ENCODE peak calls at places on chromosomes 7 and 10, in four cellular contexts. One of them, this sample, is unnamed. For H3K4me1, the result is how much of the 10 kb centered on the place peaks cover.

GRCh38 chr7:4724648-4725013 is 42.5 kb downstream of the FOXK1 start:
- DNase-seq in mammary epithelial cell: peak
- DNase-seq in left ventricle myocardium inferior: no peak
- DNase-seq in HCT116: no peak
- DNase-seq in this sample: no peak

GRCh38 chr7:4714767-4715384 is 32.8 kb downstream of the FOXK1 start:
- DNase-seq in HCT116: no peak
- DNase-seq in mammary epithelial cell: no peak
- DNase-seq in left ventricle myocardium inferior: no peak
- DNase-seq in this sample: no peak

GRCh38 chr10:94125856-94126255 is 132.1 kb downstream of the PLCE1 start:
- DNase-seq in left ventricle myocardium inferior: no peak
- DNase-seq in HCT116: no peak
- DNase-seq in mammary epithelial cell: no peak
- DNase-seq in this sample: no peak

GRCh38 chr10:92014620-92015019 is 91.0 kb downstream of the BTAF1 start:
- DNase-seq in HCT116: no peak
- DNase-seq in mammary epithelial cell: no peak
- DNase-seq in left ventricle myocardium inferior: no peak
- DNase-seq in this sample: no peak

GRCh38 chr7:24907311-24907886 is 72.6 kb downstream of the OSBPL3 start:
- DNase-seq in left ventricle myocardium inferior: no peak
- DNase-seq in mammary epithelial cell: peak
- DNase-seq in HCT116: peak
- DNase-seq in this sample: no peak

GRCh38 chr7:45080958-45081669 is 7.7 kb downstream of the NACAD start:
- DNase-seq in mammary epithelial cell: no peak
- DNase-seq in left ventricle myocardium inferior: no peak
- DNase-seq in HCT116: no peak
- DNase-seq in this sample: no peak

GRCh38 chr10:123390874-123391273 is 236.7 kb downstream of the BUB3 start:
- DNase-seq in mammary epithelial cell: no peak
- DNase-seq in HCT116: no peak
- DNase-seq in left ventricle myocardium inferior: no peak
- DNase-seq in this sample: no peak

GRCh38 chr10:48697091-48697490 is 12.4 kb downstream of the WDFY4 start:
- DNase-seq in left ventricle myocardium inferior: no peak
- DNase-seq in mammary epithelial cell: no peak
- DNase-seq in HCT116: no peak
- DNase-seq in this sample: no peak

GRCh38 chr10:110387983-110388681 is 83.4 kb upstream of the SMNDC1 start:
- DNase-seq in HCT116: no peak
- DNase-seq in mammary epithelial cell: no peak
- DNase-seq in left ventricle myocardium inferior: no peak
- DNase-seq in this sample: no peak

GRCh38 chr7:112358456-112358855 is 91.8 kb upstream of the IFRD1 start:
- DNase-seq in mammary epithelial cell: peak
- DNase-seq in left ventricle myocardium inferior: no peak
- DNase-seq in HCT116: no peak
- DNase-seq in this sample: no peak

GRCh38 chr10:43244783-43245182 is 22.1 kb downstream of the RASGEF1A start:
- DNase-seq in left ventricle myocardium inferior: no peak
- DNase-seq in HCT116: no peak
- DNase-seq in mammary epithelial cell: no peak
- DNase-seq in this sample: no peak

GRCh38 chr10:34314457-34314856 is 500.6 kb downstream of the PARD3 start:
- DNase-seq in HCT116: no peak
- DNase-seq in left ventricle myocardium inferior: no peak
- DNase-seq in mammary epithelial cell: no peak
- DNase-seq in this sample: no peak

GRCh38 chr7:43294080-43294630 is 181.7 kb downstream of the HECW1 start:
- DNase-seq in mammary epithelial cell: peak
- DNase-seq in left ventricle myocardium inferior: no peak
- DNase-seq in HCT116: peak
- DNase-seq in this sample: no peak

GRCh38 chr10:100571069-100571817 is 35.5 kb downstream of the HIF1AN start:
- DNase-seq in mammary epithelial cell: no peak
- DNase-seq in HCT116: no peak
- DNase-seq in left ventricle myocardium inferior: no peak
- DNase-seq in this sample: no peak

GRCh38 chr10:17216217-17216900 is 11.7 kb upstream of the VIM start:
- DNase-seq in mammary epithelial cell: peak
- DNase-seq in HCT116: peak
- DNase-seq in left ventricle myocardium inferior: no peak
- DNase-seq in this sample: no peak
- H3K4me1 ChIP-seq in mammary epithelial cell: under half
- H3K4me1 ChIP-seq in HCT116: under half
- H3K4me1 ChIP-seq in left ventricle myocardium inferior: under half
- H3K4me1 ChIP-seq in this sample: under half

DNA sequence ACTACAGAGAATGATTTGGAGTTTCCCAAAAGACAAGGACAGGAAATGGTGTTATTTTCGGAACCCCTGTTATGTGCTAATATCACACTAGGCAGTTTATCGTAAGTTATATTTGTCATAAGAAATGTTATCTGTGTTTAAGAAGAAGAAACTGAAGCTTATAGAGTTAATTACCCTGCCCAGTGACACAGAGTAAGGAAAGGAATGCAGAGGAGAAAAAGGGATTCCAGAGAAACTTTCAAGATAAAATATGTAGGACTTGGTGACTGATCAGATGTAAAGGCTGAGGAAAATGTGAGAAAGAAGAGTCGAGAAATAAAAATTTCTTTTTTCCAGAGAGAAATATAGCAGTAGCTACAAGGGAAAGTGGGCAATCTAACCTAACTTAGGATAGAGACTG is 63.5 kb upstream of the ZNF746 start:
- DNase-seq in HCT116: no peak
- DNase-seq in left ventricle myocardium inferior: no peak
- DNase-seq in mammary epithelial cell: no peak
- DNase-seq in this sample: no peak
- H3K27ac ChIP-seq in HCT116: no peak
- H3K27ac ChIP-seq in left ventricle myocardium inferior: no peak
- H3K27ac ChIP-seq in mammary epithelial cell: no peak
- H3K27ac ChIP-seq in this sample: no peak

DNA sequence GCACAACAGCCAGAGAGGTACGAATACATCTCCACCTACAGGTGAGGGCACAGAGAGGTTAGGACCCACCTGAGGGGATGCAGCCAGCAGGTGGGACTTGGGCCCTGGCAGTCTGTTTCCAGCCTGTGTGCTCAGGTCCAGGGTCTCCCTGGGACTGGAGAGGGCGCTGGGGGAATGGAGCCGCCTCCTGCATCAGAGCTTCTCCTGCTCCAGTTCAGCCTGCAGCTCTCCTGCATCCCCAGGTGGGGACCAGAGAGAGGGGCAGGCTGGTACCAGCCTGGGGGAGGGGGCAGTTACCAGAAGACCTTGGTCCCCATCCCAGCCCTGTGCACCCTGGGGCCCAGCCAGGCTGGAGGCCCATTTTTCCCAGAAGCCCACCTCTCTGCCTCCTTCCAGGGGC is 80.7 kb downstream of the LHPP start:
- DNase-seq in left ventricle myocardium inferior: no peak
- DNase-seq in mammary epithelial cell: no peak
- DNase-seq in HCT116: no peak
- DNase-seq in this sample: no peak
- H3K4me1 ChIP-seq in left ventricle myocardium inferior: under half
- H3K4me1 ChIP-seq in mammary epithelial cell: under half
- H3K4me1 ChIP-seq in HCT116: under half
- H3K4me1 ChIP-seq in this sample: under half

GRCh38 chr7:106485031-106485551 is 175.9 kb downstream of the CCDC71L start:
- DNase-seq in mammary epithelial cell: peak
- DNase-seq in left ventricle myocardium inferior: no peak
- DNase-seq in HCT116: no peak
- DNase-seq in this sample: no peak
- H3K27ac ChIP-seq in mammary epithelial cell: peak
- H3K27ac ChIP-seq in left ventricle myocardium inferior: peak
- H3K27ac ChIP-seq in HCT116: no peak
- H3K27ac ChIP-seq in this sample: peak

DNA sequence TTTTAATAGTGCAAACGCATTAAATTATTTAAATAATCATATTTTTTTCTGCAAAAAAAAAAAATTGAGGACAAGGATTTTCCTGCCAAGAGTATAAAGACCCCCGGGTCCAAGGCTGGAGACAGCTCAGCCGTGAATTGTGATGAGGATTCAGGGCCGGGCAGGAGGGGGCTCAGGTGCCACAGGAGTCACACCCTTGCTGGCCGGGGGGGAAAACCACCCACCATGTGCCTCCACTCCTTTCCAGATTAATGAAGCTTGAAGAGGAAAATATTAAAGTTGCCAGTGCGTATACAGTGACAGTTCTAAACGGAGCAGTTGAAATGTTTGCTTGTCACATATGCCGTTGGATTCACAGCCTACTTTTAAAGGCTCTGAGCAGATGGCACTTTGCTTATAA is 49.7 kb downstream of the ADARB2 start:
- DNase-seq in left ventricle myocardium inferior: no peak
- DNase-seq in mammary epithelial cell: no peak
- DNase-seq in HCT116: no peak
- DNase-seq in this sample: no peak
- H3K4me1 ChIP-seq in left ventricle myocardium inferior: under half
- H3K4me1 ChIP-seq in mammary epithelial cell: under half
- H3K4me1 ChIP-seq in HCT116: under half
- H3K4me1 ChIP-seq in this sample: under half

DNA sequence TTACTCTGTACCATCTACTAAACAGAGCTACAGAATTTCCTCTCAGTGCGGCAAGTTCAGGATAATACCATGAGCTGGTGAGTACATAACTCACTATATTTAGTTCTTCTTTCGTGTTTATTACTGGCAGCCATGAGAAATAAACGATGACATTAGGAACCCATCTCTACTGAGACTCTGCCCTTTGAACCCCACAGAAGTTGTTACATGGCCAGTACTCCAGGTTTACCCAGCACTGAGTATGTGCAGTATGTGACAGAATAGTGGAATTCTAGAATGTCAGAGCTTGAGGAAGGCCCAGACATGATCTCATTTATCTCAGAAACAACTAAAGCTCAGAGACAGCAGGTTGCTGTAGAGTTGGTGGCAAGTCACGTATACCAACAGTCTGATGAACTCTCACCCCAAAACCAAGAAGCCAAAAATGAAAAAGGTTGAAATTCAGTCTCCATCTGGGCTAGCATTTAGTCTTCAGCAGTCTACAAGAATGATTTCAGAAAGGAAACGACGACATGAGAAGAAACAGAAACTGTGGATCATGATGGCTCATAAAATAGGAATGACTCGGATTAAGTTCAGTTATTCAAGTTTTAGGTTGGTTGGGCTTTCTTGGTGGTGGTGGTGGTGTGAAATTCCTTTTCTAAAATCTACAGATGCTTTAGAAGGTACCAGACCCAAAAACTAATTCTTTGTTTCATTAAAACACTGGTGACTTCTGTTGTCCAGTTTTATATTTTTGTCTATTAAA is 78.5 kb downstream of the SORBS1 start:
- DNase-seq in HCT116: no peak
- DNase-seq in mammary epithelial cell: no peak
- DNase-seq in left ventricle myocardium inferior: no peak
- DNase-seq in this sample: no peak
- H3K27ac ChIP-seq in HCT116: no peak
- H3K27ac ChIP-seq in mammary epithelial cell: no peak
- H3K27ac ChIP-seq in left ventricle myocardium inferior: peak
- H3K27ac ChIP-seq in this sample: no peak

DNA sequence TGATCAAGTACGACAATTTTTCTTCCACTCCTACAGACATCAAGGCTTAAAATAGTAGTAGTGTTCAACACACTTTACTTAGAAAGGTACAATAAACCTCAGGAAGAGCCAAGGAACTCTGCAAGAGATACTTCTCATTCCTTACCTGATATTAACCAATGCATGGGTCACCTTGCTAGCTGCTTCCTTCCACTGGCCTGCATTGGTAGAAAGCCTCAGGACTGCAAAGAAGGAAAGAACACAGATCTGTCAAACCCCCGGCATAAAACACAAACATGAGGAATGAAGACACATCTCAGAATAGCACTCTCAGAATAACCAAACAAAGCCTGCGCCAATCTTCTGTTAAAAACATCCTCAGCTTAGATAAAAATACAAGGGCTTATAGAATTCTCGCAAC is 96.1 kb upstream of the KCNIP2 start:
- DNase-seq in HCT116: no peak
- DNase-seq in left ventricle myocardium inferior: no peak
- DNase-seq in mammary epithelial cell: no peak
- DNase-seq in this sample: no peak
- H3K4me1 ChIP-seq in HCT116: under half
- H3K4me1 ChIP-seq in left ventricle myocardium inferior: half or more
- H3K4me1 ChIP-seq in mammary epithelial cell: under half
- H3K4me1 ChIP-seq in this sample: under half

GRCh38 chr10:125035136-125035535 is 93.2 kb downstream of the ZRANB1 start:
- DNase-seq in mammary epithelial cell: peak
- DNase-seq in left ventricle myocardium inferior: no peak
- DNase-seq in HCT116: peak
- DNase-seq in this sample: no peak
- H3K27ac ChIP-seq in mammary epithelial cell: peak
- H3K27ac ChIP-seq in left ventricle myocardium inferior: no peak
- H3K27ac ChIP-seq in HCT116: peak
- H3K27ac ChIP-seq in this sample: no peak

GRCh38 chr10:119272736-119273135 is 65.4 kb downstream of the GRK5 start:
- DNase-seq in left ventricle myocardium inferior: no peak
- DNase-seq in mammary epithelial cell: no peak
- DNase-seq in HCT116: no peak
- DNase-seq in this sample: no peak
- H3K4me1 ChIP-seq in left ventricle myocardium inferior: half or more
- H3K4me1 ChIP-seq in mammary epithelial cell: under half
- H3K4me1 ChIP-seq in HCT116: half or more
- H3K4me1 ChIP-seq in this sample: half or more

DNA sequence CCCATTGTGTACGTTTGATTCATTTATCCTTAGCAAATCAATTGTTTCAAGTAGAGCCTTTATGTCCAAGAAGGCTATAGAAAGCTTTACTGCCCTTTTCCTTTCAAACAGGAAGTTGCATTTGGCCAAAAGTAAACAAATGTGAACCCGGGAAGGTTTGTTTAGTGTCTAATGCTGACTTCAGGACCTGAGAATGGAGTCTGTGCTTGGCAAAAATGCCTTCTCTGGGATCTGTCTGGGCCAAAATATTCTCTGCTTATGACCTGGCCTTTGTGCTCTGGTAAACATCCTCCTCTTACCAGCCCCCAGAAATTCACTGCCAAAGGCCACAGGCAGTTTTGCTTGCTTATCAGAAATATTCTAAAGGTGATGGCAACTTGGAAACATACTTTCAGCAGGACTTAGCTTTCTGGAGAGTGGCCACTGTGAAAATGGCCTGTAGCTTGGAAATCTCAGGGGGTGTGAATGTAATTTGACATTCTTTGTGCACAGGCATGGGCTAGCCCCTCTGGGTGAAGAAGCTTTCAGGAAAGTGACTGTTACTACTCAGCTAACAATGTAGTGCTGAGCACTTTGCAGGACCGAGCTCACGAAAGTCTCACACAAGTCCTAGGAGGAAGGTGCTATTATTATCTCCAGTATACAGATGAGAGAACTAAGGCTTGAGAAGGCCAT is 199.5 kb downstream of the PTEN start:
- DNase-seq in left ventricle myocardium inferior: no peak
- DNase-seq in HCT116: no peak
- DNase-seq in mammary epithelial cell: no peak
- DNase-seq in this sample: no peak
- H3K27ac ChIP-seq in left ventricle myocardium inferior: peak
- H3K27ac ChIP-seq in HCT116: no peak
- H3K27ac ChIP-seq in mammary epithelial cell: no peak
- H3K27ac ChIP-seq in this sample: peak

This sample was measured in upper lobe of right lung.